ENCODE peak calls at places on chromosome 12, in nine cellular contexts. T is CD8-positive, alpha-beta T cell; H is heart left ventricle; C is cardiac muscle cell; J is A673; Y is brain microvascular endothelial cell; K is hepatocyte; A is RWPE2; I is heart right ventricle. D is an unnamed sample. For H3K36me3, the result is how much of the 10 kb centered on the place peaks cover.

GRCh38 chr12:19000836-19001235 is 128.7 kb upstream of the PLEKHA5 start:
- DNase-seq in J (no peak), T (no peak), H (no peak), A (no peak), I (no peak), C (no peak), Y (no peak), K (no peak), D (no peak)

GRCh38 chr12:132173135-132174014 is 29.1 kb downstream of the NOC4L start:
- DNase-seq in J (no peak), Y (no peak), H (no peak), A (peak), I (no peak), K (no peak), C (no peak), T (no peak), D (no peak)

GRCh38 chr12:123094349-123095073 is 56.4 kb downstream of the PITPNM2 start:
- DNase-seq in H (no peak), J (no peak), Y (peak), K (peak), A (no peak), C (peak), T (no peak), I (no peak), D (no peak)

GRCh38 chr12:2548095-2548494 is 246.7 kb upstream of the FKBP4 start:
- DNase-seq in A (no peak), Y (no peak), I (no peak), H (no peak), J (no peak), C (no peak), K (no peak), T (no peak), D (peak)

GRCh38 chr12:38711055-38711454 is 194.3 kb downstream of the CPNE8 start:
- DNase-seq in H (no peak), Y (no peak), A (no peak), K (peak), C (peak), J (no peak), I (no peak), T (no peak), D (no peak)

GRCh38 chr12:123483602-123484273 is 25.8 kb downstream of the SNRNP35 start:
- DNase-seq in K (no peak), T (peak), C (no peak), J (no peak), Y (no peak), I (no peak), H (no peak), A (no peak), D (no peak)

GRCh38 chr12:121673013-121673441 is 3.6 kb upstream of the MORN3 start:
- DNase-seq in H (no peak), J (no peak), C (no peak), A (no peak), K (peak), Y (no peak), I (no peak), T (no peak), D (peak)

GRCh38 chr12:18383203-18383602 is 121.9 kb downstream of the PIK3C2G start:
- DNase-seq in C (peak), Y (peak), K (peak), A (no peak), H (no peak), T (no peak), J (peak), I (no peak), D (no peak)

GRCh38 chr12:58966939-58967338 is 46.6 kb upstream of the LRIG3 start:
- DNase-seq in T (no peak), Y (peak), A (no peak), C (peak), H (no peak), J (no peak), K (no peak), I (no peak), D (no peak)

GRCh38 chr12:93448796-93449195 is 7.0 kb upstream of the UBE2N start:
- DNase-seq in H (no peak), I (no peak), J (no peak), C (no peak), Y (no peak), A (no peak), K (no peak), T (no peak), D (no peak)

GRCh38 chr12:125512541-125513298 is 447.5 kb downstream of the AACS start:
- DNase-seq in K (no peak), H (no peak), I (no peak), C (no peak), J (no peak), A (no peak), T (no peak), Y (no peak), D (no peak)

GRCh38 chr12:68349921-68350606 is 17.9 kb upstream of the MDM1 start:
- DNase-seq in A (no peak), I (no peak), C (no peak), Y (no peak), T (no peak), J (no peak), H (no peak), K (no peak), D (no peak)

GRCh38 chr12:48199784-48200198 is 3.3 kb downstream of the OR10AD1 start:
- DNase-seq in Y (no peak), C (peak), I (no peak), J (no peak), K (peak), A (no peak), H (no peak), T (no peak), D (no peak)

GRCh38 chr12:115273446-115273845 is 589.5 kb upstream of the TBX3 start:
- DNase-seq in Y (no peak), A (no peak), J (no peak), T (no peak), C (no peak), H (no peak), I (no peak), K (no peak), D (no peak)

GRCh38 chr12:75000120-75000519 is 209.5 kb downstream of the KCNC2 start:
- DNase-seq in Y (no peak), T (no peak), J (no peak), A (no peak), C (no peak), I (no peak), K (no peak), H (no peak), D (no peak)

GRCh38 chr12:16229676-16230075 is 47.8 kb downstream of the SLC15A5 start:
- DNase-seq in Y (no peak), K (no peak), C (peak), A (no peak), H (no peak), T (no peak), J (peak), I (no peak), D (no peak)

GRCh38 chr12:109934026-109934425 is 34.0 kb downstream of the TCHP start:
- DNase-seq in H (no peak), K (no peak), I (no peak), Y (no peak), J (no peak), C (peak), A (no peak), T (no peak), D (peak)

GRCh38 chr12:113778432-113779128 is 187.5 kb downstream of the RBM19 start:
- DNase-seq in I (no peak), Y (no peak), C (no peak), J (no peak), A (no peak), H (no peak), K (no peak), T (no peak), D (no peak)

GRCh38 chr12:86513206-86513605 is 257.0 kb upstream of the MGAT4C start:
- DNase-seq in J (no peak), I (no peak), H (no peak), A (no peak), K (no peak), T (no peak), C (peak), Y (no peak), D (no peak)

GRCh38 chr12:78181544-78182162 is 351.0 kb downstream of the NAV3 start:
- DNase-seq in H (no peak), A (no peak), J (peak), K (peak), Y (peak), T (no peak), I (no peak), C (peak), D (peak)

GRCh38 chr12:115213538-115213961 is 529.6 kb upstream of the TBX3 start:
- DNase-seq in H (peak), J (no peak), K (no peak), I (peak), C (no peak), A (no peak), T (no peak), Y (no peak), D (no peak)

GRCh38 chr12:49554266-49554665 is 13.7 kb downstream of the MCRS1 start:
- DNase-seq in J (no peak), C (no peak), A (no peak), K (no peak), T (peak), I (no peak), H (no peak), Y (no peak), D (no peak)

DNA sequence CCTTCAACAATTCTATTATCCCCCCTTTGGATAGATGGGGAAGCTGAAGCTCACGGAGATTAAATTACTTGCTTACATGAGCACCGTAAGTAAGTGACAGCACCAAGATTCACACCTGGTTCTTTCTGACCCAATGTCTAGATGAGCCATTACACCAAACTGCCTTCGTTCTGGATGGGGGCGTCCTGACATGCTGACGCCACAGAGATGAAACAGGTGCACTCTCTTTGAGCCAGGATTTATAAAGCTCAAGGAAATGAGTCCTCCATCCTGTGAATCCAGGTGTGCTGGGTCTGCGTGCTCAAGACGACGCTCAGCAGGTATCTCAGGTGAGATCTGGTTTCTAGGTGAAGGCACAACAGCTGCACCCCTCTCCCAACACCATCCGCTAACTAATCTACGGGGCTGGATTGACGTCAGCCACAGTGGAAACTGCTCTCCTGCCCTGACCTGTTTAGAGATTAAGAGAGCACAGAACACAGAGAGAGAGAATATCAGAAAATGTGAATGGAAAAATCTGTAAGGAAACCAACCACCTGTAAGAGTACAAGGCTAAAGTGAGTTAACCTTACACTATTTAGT is 61.6 kb downstream of the KSR2 start:
- DNase-seq in A (no peak), H (no peak), J (no peak), I (no peak), T (no peak), Y (no peak), C (no peak), K (peak), D (peak)
- TF ChIP-seq CTCF in A (no peak), H (no peak), J (no peak), I (no peak), T (no peak), Y (no peak), C (no peak), K (no peak), D (no peak)

DNA sequence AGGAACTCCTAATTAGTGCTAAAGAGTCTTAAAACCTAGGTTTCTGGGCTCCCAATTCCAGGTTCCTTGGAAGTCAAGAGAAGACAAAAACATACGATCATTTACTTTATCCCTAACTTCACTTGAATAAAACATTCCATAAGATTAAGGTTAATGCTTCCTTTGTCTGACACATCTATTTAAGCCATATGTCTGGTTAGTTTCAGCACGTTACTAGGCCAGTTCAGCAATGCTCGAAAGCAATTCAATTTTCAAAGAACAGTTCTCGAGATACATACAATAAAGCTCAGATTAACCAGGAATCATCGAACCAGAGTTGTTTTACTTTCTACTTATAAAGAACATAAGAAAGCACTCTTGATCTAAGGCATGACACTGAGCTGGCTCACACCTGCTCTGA is 68.0 kb upstream of the POC1B start:
- DNase-seq in K (no peak), T (no peak), Y (no peak), H (no peak), C (no peak), A (no peak), I (no peak), J (no peak), D (no peak)
- H3K36me3 ChIP-seq in K (under half), T (under half), Y (under half), H (under half), C (under half), A (under half), I (under half), J (under half), D (under half)

GRCh38 chr12:46524778-46525177 is 152.2 kb upstream of the SLC38A2 start:
- DNase-seq in J (no peak), Y (peak), T (no peak), A (no peak), H (peak), K (peak), I (peak), C (peak), D (no peak)
- H3K27ac ChIP-seq in J (no peak), Y (peak), T (no peak), A (peak), H (peak), K (peak), I (peak), C (peak), D (no peak)

GRCh38 chr12:52551466-52551865 is 1.5 kb downstream of the KRT71 start:
- DNase-seq in T (no peak), H (peak), A (no peak), Y (no peak), I (peak), J (no peak), C (no peak), K (peak), D (peak)
- TF ChIP-seq CTCF in T (no peak), H (no peak), A (no peak), Y (no peak), I (no peak), J (no peak), C (no peak), K (no peak), D (no peak)

GRCh38 chr12:57258977-57259970 is 8.3 kb upstream of the STAC3 start:
- DNase-seq in I (peak), J (no peak), K (peak), C (peak), H (peak), A (no peak), Y (no peak), T (no peak), D (no peak)

GRCh38 chr12:57261385-57261784 is 10.4 kb upstream of the STAC3 start:
- DNase-seq in I (no peak), C (no peak), Y (no peak), T (no peak), J (no peak), K (no peak), H (no peak), A (no peak), D (no peak)

GRCh38 chr12:57263096-57263495 is 12.1 kb upstream of the STAC3 start:
- DNase-seq in H (no peak), C (no peak), T (no peak), K (no peak), A (no peak), I (no peak), Y (no peak), J (no peak), D (no peak)

GRCh38 chr12:57262126-57262822 is 11.3 kb upstream of the STAC3 start:
- DNase-seq in Y (no peak), K (no peak), H (no peak), I (no peak), J (no peak), A (no peak), C (no peak), T (no peak), D (no peak)

GRCh38 chr12:57260366-57260765 is 9.4 kb upstream of the STAC3 start:
- DNase-seq in H (no peak), A (no peak), T (no peak), Y (no peak), K (no peak), I (no peak), C (no peak), J (no peak), D (no peak)
- H3K36me3 ChIP-seq in H (under half), A (half or more), T (under half), Y (under half), K (under half), I (under half), C (under half), J (under half), D (under half)